ENCODE peak calls at places on chromosomes 3 and 15, in four cellular contexts. One of them, this sample, is unnamed.

GRCh38 chr3:39136533-39137434 is 16.6 kb downstream of the CSRNP1 start:
- DNase-seq in HCEC 1CT: no peak
- DNase-seq in neural crest cell: no peak
- DNase-seq in activated T-helper 1 cell treated with anti-CD3 and anti-CD28 coated beads, Interleukin-2, amount 50 U/mL, for 16 hours: no peak
- DNase-seq in this sample: no peak

GRCh38 chr15:73624530-73624929 is 8.7 kb downstream of the NPTN start:
- DNase-seq in neural crest cell: no peak
- DNase-seq in activated T-helper 1 cell treated with anti-CD3 and anti-CD28 coated beads, Interleukin-2, amount 50 U/mL, for 16 hours: no peak
- DNase-seq in HCEC 1CT: no peak
- DNase-seq in this sample: no peak

GRCh38 chr3:107629556-107629955 is 106.8 kb downstream of the BBX start:
- DNase-seq in neural crest cell: no peak
- DNase-seq in activated T-helper 1 cell treated with anti-CD3 and anti-CD28 coated beads, Interleukin-2, amount 50 U/mL, for 16 hours: no peak
- DNase-seq in HCEC 1CT: peak
- DNase-seq in this sample: no peak

GRCh38 chr15:78618064-78618463 is 2.7 kb downstream of the CHRNA3 start:
- DNase-seq in activated T-helper 1 cell treated with anti-CD3 and anti-CD28 coated beads, Interleukin-2, amount 50 U/mL, for 16 hours: no peak
- DNase-seq in neural crest cell: no peak
- DNase-seq in HCEC 1CT: no peak
- DNase-seq in this sample: no peak

GRCh38 chr15:50353999-50354837 is 780 bp downstream of the GABPB1 start:
- DNase-seq in neural crest cell: peak
- DNase-seq in activated T-helper 1 cell treated with anti-CD3 and anti-CD28 coated beads, Interleukin-2, amount 50 U/mL, for 16 hours: peak
- DNase-seq in HCEC 1CT: peak
- DNase-seq in this sample: peak

GRCh38 chr15:92574161-92574560 is 81.4 kb downstream of the FAM174B start:
- DNase-seq in HCEC 1CT: no peak
- DNase-seq in neural crest cell: no peak
- DNase-seq in activated T-helper 1 cell treated with anti-CD3 and anti-CD28 coated beads, Interleukin-2, amount 50 U/mL, for 16 hours: no peak
- DNase-seq in this sample: no peak

GRCh38 chr15:101014921-101015841 is 96.0 kb downstream of the LRRK1 start:
- DNase-seq in activated T-helper 1 cell treated with anti-CD3 and anti-CD28 coated beads, Interleukin-2, amount 50 U/mL, for 16 hours: peak
- DNase-seq in HCEC 1CT: peak
- DNase-seq in neural crest cell: peak
- DNase-seq in this sample: peak

GRCh38 chr15:25268166-25268565 is 170.7 kb downstream of the UBE3A start:
- DNase-seq in HCEC 1CT: no peak
- DNase-seq in neural crest cell: no peak
- DNase-seq in activated T-helper 1 cell treated with anti-CD3 and anti-CD28 coated beads, Interleukin-2, amount 50 U/mL, for 16 hours: no peak
- DNase-seq in this sample: no peak

GRCh38 chr3:105033081-105033480 is 333.6 kb upstream of the ALCAM start:
- DNase-seq in neural crest cell: no peak
- DNase-seq in activated T-helper 1 cell treated with anti-CD3 and anti-CD28 coated beads, Interleukin-2, amount 50 U/mL, for 16 hours: no peak
- DNase-seq in HCEC 1CT: no peak
- DNase-seq in this sample: no peak

GRCh38 chr3:192869131-192870027 is 48.3 kb downstream of the MB21D2 start:
- DNase-seq in neural crest cell: no peak
- DNase-seq in activated T-helper 1 cell treated with anti-CD3 and anti-CD28 coated beads, Interleukin-2, amount 50 U/mL, for 16 hours: no peak
- DNase-seq in HCEC 1CT: peak
- DNase-seq in this sample: no peak

GRCh38 chr3:183211390-183211789 is 41.7 kb upstream of the B3GNT5 start:
- DNase-seq in activated T-helper 1 cell treated with anti-CD3 and anti-CD28 coated beads, Interleukin-2, amount 50 U/mL, for 16 hours: no peak
- DNase-seq in HCEC 1CT: no peak
- DNase-seq in neural crest cell: no peak
- DNase-seq in this sample: no peak

GRCh38 chr3:98343647-98344507 is 9.8 kb upstream of the OR5K4 start:
- DNase-seq in neural crest cell: peak
- DNase-seq in activated T-helper 1 cell treated with anti-CD3 and anti-CD28 coated beads, Interleukin-2, amount 50 U/mL, for 16 hours: no peak
- DNase-seq in HCEC 1CT: peak
- DNase-seq in this sample: no peak

GRCh38 chr3:72728329-72728889 is 119.8 kb downstream of the SHQ1 start:
- DNase-seq in neural crest cell: no peak
- DNase-seq in HCEC 1CT: no peak
- DNase-seq in activated T-helper 1 cell treated with anti-CD3 and anti-CD28 coated beads, Interleukin-2, amount 50 U/mL, for 16 hours: no peak
- DNase-seq in this sample: no peak

GRCh38 chr15:92636950-92637481 is 18.6 kb downstream of the FAM174B start:
- DNase-seq in activated T-helper 1 cell treated with anti-CD3 and anti-CD28 coated beads, Interleukin-2, amount 50 U/mL, for 16 hours: no peak
- DNase-seq in HCEC 1CT: no peak
- DNase-seq in neural crest cell: no peak
- DNase-seq in this sample: no peak

GRCh38 chr3:9067352-9067975 is 104.2 kb upstream of the RAD18 start:
- DNase-seq in HCEC 1CT: peak
- DNase-seq in activated T-helper 1 cell treated with anti-CD3 and anti-CD28 coated beads, Interleukin-2, amount 50 U/mL, for 16 hours: no peak
- DNase-seq in neural crest cell: peak
- DNase-seq in this sample: no peak

GRCh38 chr3:186746008-186746407 is 28.8 kb downstream of the KNG1 start:
- DNase-seq in HCEC 1CT: peak
- DNase-seq in neural crest cell: no peak
- DNase-seq in activated T-helper 1 cell treated with anti-CD3 and anti-CD28 coated beads, Interleukin-2, amount 50 U/mL, for 16 hours: no peak
- DNase-seq in this sample: no peak

GRCh38 chr15:62940755-62941361 is 101.7 kb upstream of the TPM1 start:
- DNase-seq in activated T-helper 1 cell treated with anti-CD3 and anti-CD28 coated beads, Interleukin-2, amount 50 U/mL, for 16 hours: no peak
- DNase-seq in neural crest cell: no peak
- DNase-seq in HCEC 1CT: peak
- DNase-seq in this sample: peak